ENCODE peak calls at places on chromosomes 11 and 22, in nine cellular contexts. X is HepG2, H is PC-9, D is Peyer's patch, E is WTC11, S is lower lobe of right lung, T is neural crest cell, J is pancreas, L is OCI-LY7. A is an unnamed sample.
A peak's percentile ranks its signal among the peaks of the same experiment; 100 is the strongest.

GRCh38 chr11:72676874-72677341 is 2.7 kb upstream of the PDE2A start:
- DNase-seq in L (peak; percentile 37), H (peak; percentile 64), E (peak; percentile 94), D (peak; percentile 73), T (peak; percentile 84), S (peak; percentile 77), X (peak; percentile 15), J (peak; percentile 63), A (peak; percentile 71)

GRCh38 chr11:130999992-131000770 is 83.9 kb upstream of the SNX19 start:
- DNase-seq in L (no peak), S (no peak), H (peak; percentile 21), E (no peak), T (no peak), X (peak; percentile 75), J (no peak), D (no peak), A (no peak)

GRCh38 chr11:8768625-8769333 is 86.2 kb downstream of the RPL27A start:
- DNase-seq in D (no peak), L (no peak), H (peak; percentile 15), X (peak; percentile 39), T (no peak), S (no peak), E (no peak), J (peak; percentile 55), A (no peak)

GRCh38 chr11:70502677-70503076 is 104.3 kb downstream of the CTTN start:
- DNase-seq in L (no peak), D (no peak), J (no peak), T (no peak), H (no peak), X (no peak), S (peak; percentile 29), E (no peak), A (no peak)

GRCh38 chr11:134599180-134599810 is 187.3 kb upstream of the B3GAT1 start:
- DNase-seq in T (no peak), E (no peak), X (no peak), S (peak; percentile 18), L (no peak), D (no peak), J (no peak), H (no peak), A (no peak)

GRCh38 chr11:1050581-1051355 is 14.2 kb upstream of the MUC6 start:
- DNase-seq in L (peak; percentile 79), H (peak; percentile 77), E (peak; percentile 85), T (peak; percentile 60), D (peak; percentile 88), J (peak; percentile 92), S (peak; percentile 82), X (peak; percentile 53), A (peak; percentile 93)

GRCh38 chr22:33512961-33513360 is 407.3 kb downstream of the LARGE1 start:
- DNase-seq in X (no peak), L (no peak), T (no peak), D (no peak), H (no peak), E (no peak), J (no peak), S (no peak), A (no peak)

GRCh38 chr11:112174789-112175595 is at the start of gene BCO2:
- DNase-seq in S (peak; percentile 83), T (peak; percentile 66), E (peak; percentile 69), J (peak; percentile 73), X (peak; percentile 70), D (peak; percentile 89), L (peak; percentile 30), H (peak; percentile 76), A (peak; percentile 34)

GRCh38 chr22:22030493-22031182 is 48.1 kb upstream of the TOP3B start:
- DNase-seq in S (no peak), X (peak; percentile 13), T (no peak), J (no peak), D (peak; percentile 85), E (peak; percentile 51), L (peak; percentile 96), H (peak; percentile 4), A (peak; percentile 83)

GRCh38 chr11:122333476-122333875 is 217.5 kb upstream of the BLID start:
- DNase-seq in L (no peak), E (no peak), S (no peak), T (no peak), X (no peak), J (no peak), H (no peak), D (no peak), A (no peak)

GRCh38 chr11:116707746-116708145 is 65.0 kb downstream of the BUD13 start:
- DNase-seq in T (no peak), X (no peak), H (peak; percentile 19), S (no peak), D (no peak), J (no peak), E (no peak), L (no peak), A (no peak)

GRCh38 chr11:64848779-64849599 is 4.5 kb upstream of the CDC42BPG start:
- DNase-seq in D (peak; percentile 95), L (peak; percentile 80), S (peak; percentile 64), X (no peak), J (peak; percentile 82), T (no peak), E (peak; percentile 77), H (peak; percentile 88), A (no peak)

GRCh38 chr11:64850979-64851567 is 6.6 kb upstream of the CDC42BPG start:
- DNase-seq in D (peak; percentile 89), T (no peak), S (no peak), H (peak; percentile 76), L (peak; percentile 94), J (no peak), X (no peak), E (peak; percentile 58), A (peak; percentile 87)

GRCh38 chr11:64851831-64852337 is 7.4 kb upstream of the CDC42BPG start:
- DNase-seq in H (no peak), T (no peak), X (no peak), E (no peak), L (peak; percentile 57), S (no peak), J (no peak), D (peak; percentile 88), A (peak; percentile 54)

GRCh38 chr11:64848214-64848778 is 3.8 kb upstream of the CDC42BPG start:
- DNase-seq in S (no peak), X (no peak), H (no peak), D (no peak), E (no peak), J (no peak), T (no peak), L (no peak), A (no peak)

DNA sequence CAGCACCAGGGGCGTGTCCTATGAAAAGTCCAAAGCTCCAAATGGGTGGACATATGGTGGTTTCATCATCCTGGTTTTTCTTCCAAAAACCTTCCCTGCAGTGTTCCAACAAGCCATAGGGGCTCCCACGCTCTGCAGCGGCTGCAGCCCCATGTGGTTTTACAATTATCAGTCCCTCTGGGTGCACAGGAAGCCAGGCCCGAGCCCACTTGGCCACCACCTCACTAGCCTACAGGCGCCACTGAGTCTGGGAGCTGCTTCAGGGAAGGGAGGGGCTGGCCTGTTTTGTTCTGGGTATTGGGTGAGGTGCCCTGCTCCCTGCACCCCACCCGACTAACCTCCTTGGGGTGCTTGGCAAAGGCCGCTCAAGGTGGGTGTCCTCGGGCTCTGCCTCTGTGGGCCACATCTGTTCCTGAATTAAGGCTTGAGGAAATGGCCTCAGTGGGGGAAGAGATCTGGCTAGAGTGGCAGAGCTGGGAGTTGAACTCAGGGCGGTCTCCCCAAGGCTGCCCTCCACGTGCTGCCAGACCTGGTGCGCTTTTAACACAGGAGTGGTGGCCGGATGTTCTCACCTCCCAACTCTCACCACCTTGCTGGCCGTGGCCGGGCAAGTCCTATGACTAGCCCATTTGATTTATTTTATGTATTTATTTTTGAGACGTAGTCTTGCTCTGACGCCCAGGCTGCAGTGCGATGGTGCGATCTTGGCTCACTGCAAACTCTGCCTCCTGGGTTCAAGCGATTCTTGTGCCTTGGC is 5.3 kb upstream of the CDC42BPG start:
- DNase-seq in H (no peak), E (no peak), J (no peak), L (no peak), D (no peak), T (no peak), S (no peak), X (no peak), A (no peak)
- TF ChIP-seq CTCF in H (no peak), E (no peak), J (no peak), L (no peak), D (no peak), T (no peak), S (no peak), X (no peak), A (no peak)

DNA sequence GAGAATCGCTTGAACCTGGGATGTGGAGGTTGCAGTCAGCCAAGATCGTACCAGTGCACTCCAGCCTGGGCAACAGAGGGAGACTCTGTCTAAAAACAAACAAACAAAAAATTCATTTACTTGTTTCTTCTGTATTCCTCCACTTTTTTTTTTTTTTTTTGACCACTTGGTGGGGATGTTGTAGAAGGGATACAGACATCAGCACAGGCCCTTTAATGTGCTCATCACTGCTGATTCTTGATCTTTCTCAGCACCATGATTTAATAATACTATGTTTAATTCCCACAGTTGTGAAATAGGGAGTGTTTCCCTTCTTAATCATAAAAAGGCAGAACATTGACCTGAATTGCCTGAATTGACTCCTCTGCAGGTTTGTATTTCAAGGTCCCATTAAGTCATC is 4.5 kb downstream of the TTC9C start:
- DNase-seq in S (no peak), H (no peak), D (no peak), E (no peak), X (peak; percentile 43), T (no peak), J (no peak), L (peak; percentile 47), A (no peak)
- TF ChIP-seq CTCF in S (no peak), H (peak; percentile 34), D (no peak), E (no peak), X (peak; percentile 33), T (peak; percentile 47), J (no peak), L (peak; percentile 70), A (no peak)

DNA sequence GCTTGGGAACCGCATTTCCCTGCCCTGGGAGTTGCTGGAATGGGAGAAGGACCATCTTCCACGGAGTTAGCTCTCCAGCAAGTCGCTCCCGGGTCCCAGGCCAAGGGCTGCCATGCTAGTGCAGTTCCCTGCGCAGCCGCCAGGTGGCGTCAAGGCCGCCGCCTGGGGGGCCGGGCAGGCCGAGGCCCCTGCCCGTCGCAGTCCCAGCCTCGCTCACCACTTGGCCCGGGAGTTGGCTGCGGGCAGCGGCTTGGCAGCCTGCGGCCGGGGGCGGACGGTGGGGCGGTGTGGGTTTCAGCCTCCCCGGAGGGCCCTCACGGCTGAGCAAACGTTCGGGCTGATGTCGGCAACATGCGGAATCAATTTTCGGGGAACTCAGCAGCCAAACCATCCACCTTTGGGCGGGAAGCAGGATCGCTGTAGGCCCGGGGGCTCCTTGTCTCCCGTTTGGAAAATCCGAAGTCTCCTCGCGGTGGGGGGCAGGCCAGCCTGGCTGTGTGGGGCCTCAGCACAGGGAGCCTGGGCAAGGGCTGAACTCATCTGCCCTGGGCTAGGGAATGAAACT is 415.1 kb downstream of the SOX6 start:
- DNase-seq in X (no peak), J (peak; percentile 32), S (no peak), E (peak; percentile 82), T (peak; percentile 39), L (no peak), H (no peak), D (no peak), A (peak; percentile 78)
- TF ChIP-seq CTCF in X (peak; percentile 76), J (peak; percentile 64), S (peak; percentile 77), E (peak; percentile 99), T (peak; percentile 77), L (peak; percentile 83), H (no peak), D (no peak), A (peak; percentile 68)

DNA sequence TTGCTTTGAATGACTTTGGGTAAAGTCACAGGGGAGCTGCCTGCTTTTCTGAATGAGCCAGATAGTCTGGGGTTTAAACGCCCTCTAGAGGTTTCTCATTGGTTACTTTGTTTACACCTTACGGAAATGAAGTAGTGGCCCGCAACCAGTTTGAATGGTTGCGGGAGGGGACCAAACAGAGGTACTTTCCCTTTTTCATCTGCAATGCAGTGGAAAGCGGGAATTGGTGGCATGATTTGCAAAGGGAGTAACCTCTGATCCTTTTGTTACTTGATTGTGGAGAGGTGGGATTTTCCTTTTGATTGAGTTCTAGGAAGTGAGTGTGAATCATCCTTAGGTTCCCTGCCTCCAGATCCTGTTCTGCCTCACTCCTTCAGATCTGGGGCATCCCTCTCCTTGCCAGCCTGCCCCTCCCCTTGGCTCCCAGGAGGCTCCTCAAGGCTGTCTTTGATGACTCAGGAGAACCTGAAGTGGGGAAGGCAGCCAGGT is 15.9 kb upstream of the GLYATL1 start:
- DNase-seq in S (no peak), T (no peak), E (peak; percentile 43), L (peak; percentile 67), J (no peak), X (peak; percentile 13), H (peak; percentile 2), D (no peak), A (peak; percentile 40)
- TF ChIP-seq CTCF in S (no peak), T (peak; percentile 55), E (no peak), L (peak; percentile 77), J (peak; percentile 17), X (peak; percentile 53), H (no peak), D (no peak), A (peak; percentile 36)

A was measured in GM10248.